ENCODE peak calls at places on chromosome 14, in six cellular contexts. One of them, this sample, is unnamed.

GRCh38 chr14:22390824-22391461 is 198.1 kb downstream of the DAD1 start:
- DNase-seq in IMR-90: no peak
- DNase-seq in mesendoderm: no peak
- DNase-seq in breast epithelium: no peak
- DNase-seq in heart left ventricle: no peak
- DNase-seq in upper lobe of right lung: no peak
- DNase-seq in this sample: no peak

GRCh38 chr14:97408937-97409860 is 612.0 kb downstream of the VRK1 start:
- DNase-seq in IMR-90: no peak
- DNase-seq in mesendoderm: no peak
- DNase-seq in breast epithelium: no peak
- DNase-seq in heart left ventricle: no peak
- DNase-seq in upper lobe of right lung: no peak
- DNase-seq in this sample: no peak

GRCh38 chr14:67395086-67395875 is 16.7 kb downstream of the PLEK2 start:
- DNase-seq in IMR-90: no peak
- DNase-seq in mesendoderm: no peak
- DNase-seq in breast epithelium: no peak
- DNase-seq in heart left ventricle: no peak
- DNase-seq in upper lobe of right lung: no peak
- DNase-seq in this sample: no peak

GRCh38 chr14:95609398-95609990 is 74.6 kb downstream of the GLRX5 start:
- DNase-seq in IMR-90: peak; percentile 23
- DNase-seq in mesendoderm: peak; percentile 76
- DNase-seq in breast epithelium: no peak
- DNase-seq in heart left ventricle: no peak
- DNase-seq in upper lobe of right lung: no peak
- DNase-seq in this sample: no peak

GRCh38 chr14:60396718-60397343 is 89.0 kb downstream of the C14orf39 start:
- DNase-seq in IMR-90: peak; percentile 1
- DNase-seq in mesendoderm: peak; percentile 31
- DNase-seq in breast epithelium: no peak
- DNase-seq in heart left ventricle: no peak
- DNase-seq in upper lobe of right lung: no peak
- DNase-seq in this sample: no peak

GRCh38 chr14:103097244-103097993 is 2.9 kb downstream of the EXOC3L4 start:
- DNase-seq in IMR-90: no peak
- DNase-seq in mesendoderm: no peak
- DNase-seq in breast epithelium: no peak
- DNase-seq in heart left ventricle: peak; percentile 54
- DNase-seq in upper lobe of right lung: no peak
- DNase-seq in this sample: no peak

GRCh38 chr14:95319312-95320075 is at the start of gene CLMN:
- DNase-seq in IMR-90: peak; percentile 4
- DNase-seq in mesendoderm: peak; percentile 69
- DNase-seq in breast epithelium: peak; percentile 39
- DNase-seq in heart left ventricle: no peak
- DNase-seq in upper lobe of right lung: peak; percentile 75
- DNase-seq in this sample: no peak

GRCh38 chr14:22886500-22887259 is 3.7 kb downstream of the REM2 start:
- DNase-seq in IMR-90: peak; percentile 13
- DNase-seq in mesendoderm: peak; percentile 94
- DNase-seq in breast epithelium: peak; percentile 73
- DNase-seq in heart left ventricle: peak; percentile 81
- DNase-seq in upper lobe of right lung: peak; percentile 93
- DNase-seq in this sample: no peak

GRCh38 chr14:63454863-63455622 is 88.1 kb downstream of the PPP2R5E start:
- DNase-seq in IMR-90: peak; percentile 54
- DNase-seq in mesendoderm: no peak
- DNase-seq in breast epithelium: no peak
- DNase-seq in heart left ventricle: no peak
- DNase-seq in upper lobe of right lung: no peak
- DNase-seq in this sample: no peak

GRCh38 chr14:101477648-101478047 is 83.6 kb upstream of the DIO3 start:
- DNase-seq in IMR-90: peak; percentile 35
- DNase-seq in mesendoderm: no peak
- DNase-seq in breast epithelium: no peak
- DNase-seq in heart left ventricle: no peak
- DNase-seq in upper lobe of right lung: no peak
- DNase-seq in this sample: no peak

GRCh38 chr14:101476258-101476930 is 84.9 kb upstream of the DIO3 start:
- DNase-seq in IMR-90: no peak
- DNase-seq in mesendoderm: no peak
- DNase-seq in breast epithelium: no peak
- DNase-seq in heart left ventricle: no peak
- DNase-seq in upper lobe of right lung: peak; percentile 77
- DNase-seq in this sample: no peak

GRCh38 chr14:106538193-106538592 is 1011.8 kb downstream of the TMEM121 start:
- DNase-seq in IMR-90: no peak
- DNase-seq in mesendoderm: no peak
- DNase-seq in breast epithelium: no peak
- DNase-seq in heart left ventricle: no peak
- DNase-seq in upper lobe of right lung: no peak
- DNase-seq in this sample: no peak
- H3K27ac ChIP-seq in IMR-90: no peak overlapping the region
- H3K27ac ChIP-seq in mesendoderm: no peak overlapping the region
- H3K27ac ChIP-seq in breast epithelium: no peak overlapping the region
- H3K27ac ChIP-seq in heart left ventricle: no peak overlapping the region
- H3K27ac ChIP-seq in upper lobe of right lung: no peak overlapping the region
- H3K27ac ChIP-seq in this sample: no peak overlapping the region

GRCh38 chr14:53880761-53881160 is 75.9 kb downstream of the BMP4 start:
- DNase-seq in IMR-90: no peak
- DNase-seq in mesendoderm: no peak
- DNase-seq in breast epithelium: no peak
- DNase-seq in heart left ventricle: no peak
- DNase-seq in upper lobe of right lung: no peak
- DNase-seq in this sample: no peak
- H3K27ac ChIP-seq in IMR-90: no peak overlapping the region
- H3K27ac ChIP-seq in mesendoderm: no peak overlapping the region
- H3K27ac ChIP-seq in breast epithelium: no peak overlapping the region
- H3K27ac ChIP-seq in heart left ventricle: no peak overlapping the region
- H3K27ac ChIP-seq in upper lobe of right lung: no peak overlapping the region
- H3K27ac ChIP-seq in this sample: no peak overlapping the region

GRCh38 chr14:31829256-31829923 is 247.7 kb upstream of the ARHGAP5 start:
- DNase-seq in IMR-90: peak; percentile 91
- DNase-seq in mesendoderm: peak; percentile 56
- DNase-seq in breast epithelium: no peak
- DNase-seq in heart left ventricle: no peak
- DNase-seq in upper lobe of right lung: no peak
- DNase-seq in this sample: no peak
- H3K27ac ChIP-seq in IMR-90: no peak overlapping the region
- H3K27ac ChIP-seq in mesendoderm: no peak overlapping the region
- H3K27ac ChIP-seq in breast epithelium: no peak overlapping the region
- H3K27ac ChIP-seq in heart left ventricle: no peak overlapping the region
- H3K27ac ChIP-seq in upper lobe of right lung: no peak overlapping the region
- H3K27ac ChIP-seq in this sample: no peak overlapping the region

GRCh38 chr14:70755655-70756054 is 53.7 kb downstream of the MAP3K9 start:
- DNase-seq in IMR-90: no peak
- DNase-seq in mesendoderm: no peak
- DNase-seq in breast epithelium: no peak
- DNase-seq in heart left ventricle: no peak
- DNase-seq in upper lobe of right lung: no peak
- DNase-seq in this sample: no peak

GRCh38 chr14:70754989-70755388 is 54.3 kb downstream of the MAP3K9 start:
- DNase-seq in IMR-90: no peak
- DNase-seq in mesendoderm: peak; percentile 85
- DNase-seq in breast epithelium: peak; percentile 85
- DNase-seq in heart left ventricle: no peak
- DNase-seq in upper lobe of right lung: peak; percentile 82
- DNase-seq in this sample: no peak

GRCh38 chr14:70748422-70748821 is 60.9 kb downstream of the MAP3K9 start:
- DNase-seq in IMR-90: no peak
- DNase-seq in mesendoderm: no peak
- DNase-seq in breast epithelium: peak; percentile 40
- DNase-seq in heart left ventricle: no peak
- DNase-seq in upper lobe of right lung: no peak
- DNase-seq in this sample: no peak

GRCh38 chr14:70759398-70759797 is 49.9 kb downstream of the MAP3K9 start:
- DNase-seq in IMR-90: no peak
- DNase-seq in mesendoderm: no peak
- DNase-seq in breast epithelium: no peak
- DNase-seq in heart left ventricle: no peak
- DNase-seq in upper lobe of right lung: no peak
- DNase-seq in this sample: no peak

DNA sequence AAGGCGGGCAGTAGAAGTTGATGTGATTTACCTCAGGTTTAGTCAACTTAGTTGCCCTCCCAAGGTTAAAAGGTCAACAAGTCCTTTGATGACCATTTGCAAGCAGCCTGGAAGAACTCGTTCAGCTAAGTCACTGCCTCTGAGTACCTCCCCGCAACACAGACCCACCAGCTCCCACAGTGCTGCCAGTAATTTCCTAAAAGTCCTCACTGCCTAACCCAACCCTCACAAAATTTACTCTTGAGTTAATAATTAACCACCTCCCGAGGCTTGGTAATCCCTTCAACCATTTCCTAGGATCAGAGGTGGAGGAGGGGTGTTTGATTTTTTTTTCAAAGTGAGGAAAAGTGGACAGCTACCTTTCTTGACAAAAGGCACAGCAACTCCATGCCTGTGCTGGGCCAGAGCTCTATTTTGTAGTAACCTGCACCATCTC is 55.8 kb downstream of the MAP3K9 start:
- DNase-seq in IMR-90: no peak
- DNase-seq in mesendoderm: peak; percentile 68
- DNase-seq in breast epithelium: no peak
- DNase-seq in heart left ventricle: no peak
- DNase-seq in upper lobe of right lung: peak; percentile 69
- DNase-seq in this sample: no peak
- H3K27ac ChIP-seq in IMR-90: no peak overlapping the region
- H3K27ac ChIP-seq in mesendoderm: peak overlapping the region; percentile 66
- H3K27ac ChIP-seq in breast epithelium: peak overlapping the region; percentile 9
- H3K27ac ChIP-seq in heart left ventricle: no peak overlapping the region
- H3K27ac ChIP-seq in upper lobe of right lung: peak overlapping the region; percentile 53
- H3K27ac ChIP-seq in this sample: no peak overlapping the region

GRCh38 chr14:34997762-34998161 is 15.0 kb downstream of the SRP54 start:
- DNase-seq in IMR-90: no peak
- DNase-seq in mesendoderm: peak; percentile 32
- DNase-seq in breast epithelium: no peak
- DNase-seq in heart left ventricle: no peak
- DNase-seq in upper lobe of right lung: no peak
- DNase-seq in this sample: no peak

GRCh38 chr14:34994668-34995067 is 11.9 kb downstream of the SRP54 start:
- DNase-seq in IMR-90: no peak
- DNase-seq in mesendoderm: no peak
- DNase-seq in breast epithelium: no peak
- DNase-seq in heart left ventricle: no peak
- DNase-seq in upper lobe of right lung: no peak
- DNase-seq in this sample: no peak

GRCh38 chr14:35001624-35002023 is 18.8 kb downstream of the SRP54 start:
- DNase-seq in IMR-90: no peak
- DNase-seq in mesendoderm: no peak
- DNase-seq in breast epithelium: no peak
- DNase-seq in heart left ventricle: no peak
- DNase-seq in upper lobe of right lung: no peak
- DNase-seq in this sample: no peak

GRCh38 chr14:35004839-35005238 is 22.0 kb downstream of the SRP54 start:
- DNase-seq in IMR-90: no peak
- DNase-seq in mesendoderm: no peak
- DNase-seq in breast epithelium: no peak
- DNase-seq in heart left ventricle: no peak
- DNase-seq in upper lobe of right lung: no peak
- DNase-seq in this sample: no peak

DNA sequence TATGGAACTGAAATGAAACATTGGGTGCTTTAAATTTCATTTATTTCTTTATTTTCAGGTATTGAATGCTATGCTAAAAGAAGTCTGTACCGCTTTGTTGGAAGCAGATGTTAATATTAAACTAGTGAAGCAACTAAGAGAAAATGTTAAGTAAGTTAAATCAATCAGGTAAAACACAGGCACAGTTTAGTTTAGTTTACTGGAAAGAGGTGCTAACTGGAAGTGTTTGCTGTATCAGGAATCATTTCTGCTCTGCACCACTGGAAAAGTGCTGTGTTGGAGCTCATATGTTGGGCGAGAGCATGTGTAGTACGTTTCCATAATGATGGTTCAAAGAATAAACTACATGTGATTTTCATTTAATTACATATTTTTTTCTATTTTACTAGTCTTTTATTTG is 16.7 kb downstream of the SRP54 start:
- DNase-seq in IMR-90: no peak
- DNase-seq in mesendoderm: no peak
- DNase-seq in breast epithelium: no peak
- DNase-seq in heart left ventricle: no peak
- DNase-seq in upper lobe of right lung: no peak
- DNase-seq in this sample: no peak
- H3K27ac ChIP-seq in IMR-90: no peak overlapping the region
- H3K27ac ChIP-seq in mesendoderm: no peak overlapping the region
- H3K27ac ChIP-seq in breast epithelium: no peak overlapping the region
- H3K27ac ChIP-seq in heart left ventricle: no peak overlapping the region
- H3K27ac ChIP-seq in upper lobe of right lung: no peak overlapping the region
- H3K27ac ChIP-seq in this sample: no peak overlapping the region

GRCh38 chr14:98997526-98998205 is 274.3 kb downstream of the BCL11B start:
- DNase-seq in IMR-90: no peak
- DNase-seq in mesendoderm: no peak
- DNase-seq in breast epithelium: no peak
- DNase-seq in heart left ventricle: no peak
- DNase-seq in upper lobe of right lung: no peak
- DNase-seq in this sample: no peak
- H3K27ac ChIP-seq in IMR-90: no peak overlapping the region
- H3K27ac ChIP-seq in mesendoderm: no peak overlapping the region
- H3K27ac ChIP-seq in breast epithelium: no peak overlapping the region
- H3K27ac ChIP-seq in heart left ventricle: no peak overlapping the region
- H3K27ac ChIP-seq in upper lobe of right lung: no peak overlapping the region
- H3K27ac ChIP-seq in this sample: no peak overlapping the region

DNA sequence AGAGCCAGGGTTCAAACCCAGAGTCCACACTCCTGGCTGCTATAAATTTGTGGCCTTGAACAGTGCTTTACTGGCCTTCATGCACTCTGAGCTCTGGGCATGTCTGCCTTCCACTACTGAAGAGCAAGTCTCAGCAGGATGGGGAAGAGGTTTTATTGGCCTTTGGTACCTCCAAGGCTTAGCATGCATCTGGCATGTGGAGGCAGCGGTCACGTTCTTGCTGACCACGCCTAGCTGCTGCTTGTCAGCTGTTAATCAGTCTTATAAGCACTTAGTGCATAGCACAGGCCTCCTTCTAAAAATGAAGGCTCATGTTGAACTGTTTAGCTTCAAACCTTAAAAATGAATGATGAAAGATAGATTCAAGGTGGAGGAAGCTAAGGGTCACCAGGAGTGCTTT is 177.5 kb downstream of the PELI2 start:
- DNase-seq in IMR-90: no peak
- DNase-seq in mesendoderm: no peak
- DNase-seq in breast epithelium: no peak
- DNase-seq in heart left ventricle: no peak
- DNase-seq in upper lobe of right lung: no peak
- DNase-seq in this sample: no peak
- H3K27ac ChIP-seq in IMR-90: no peak overlapping the region
- H3K27ac ChIP-seq in mesendoderm: no peak overlapping the region
- H3K27ac ChIP-seq in breast epithelium: no peak overlapping the region
- H3K27ac ChIP-seq in heart left ventricle: no peak overlapping the region
- H3K27ac ChIP-seq in upper lobe of right lung: no peak overlapping the region
- H3K27ac ChIP-seq in this sample: no peak overlapping the region

GRCh38 chr14:32809255-32809654 is 129.4 kb upstream of the NPAS3 start:
- DNase-seq in IMR-90: no peak
- DNase-seq in mesendoderm: peak; percentile 38
- DNase-seq in breast epithelium: no peak
- DNase-seq in heart left ventricle: no peak
- DNase-seq in upper lobe of right lung: no peak
- DNase-seq in this sample: no peak
- H3K27ac ChIP-seq in IMR-90: no peak overlapping the region
- H3K27ac ChIP-seq in mesendoderm: no peak overlapping the region
- H3K27ac ChIP-seq in breast epithelium: no peak overlapping the region
- H3K27ac ChIP-seq in heart left ventricle: peak overlapping the region; percentile 28
- H3K27ac ChIP-seq in upper lobe of right lung: no peak overlapping the region
- H3K27ac ChIP-seq in this sample: peak overlapping the region; percentile 91